ENCODE peak calls at places on chromosome 22, in seven cellular contexts. One of them, this sample, is unnamed.

GRCh38 chr22:47032956-47033647 is 270.7 kb downstream of the TBC1D22A start:
- DNase-seq in activated CD4-positive, alpha-beta T cell treated with anti-CD3 and anti-CD28 coated beads, Interleukin-2, amount 10 ng/mL, durations not matched to agents 7 days and 5 days: no peak
- DNase-seq in hippocampal formation: no peak
- DNase-seq in RPMI8226: no peak
- DNase-seq in M059J: no peak
- DNase-seq in cardiac septum: no peak
- DNase-seq in stomach: peak
- DNase-seq in this sample: no peak

GRCh38 chr22:19142394-19142793 is 2.1 kb downstream of the ESS2 start:
- DNase-seq in activated CD4-positive, alpha-beta T cell treated with anti-CD3 and anti-CD28 coated beads, Interleukin-2, amount 10 ng/mL, durations not matched to agents 7 days and 5 days: no peak
- DNase-seq in hippocampal formation: no peak
- DNase-seq in RPMI8226: no peak
- DNase-seq in M059J: no peak
- DNase-seq in cardiac septum: no peak
- DNase-seq in stomach: no peak
- DNase-seq in this sample: no peak

GRCh38 chr22:24437091-24437490 is 9.7 kb downstream of the ADORA2A start:
- DNase-seq in activated CD4-positive, alpha-beta T cell treated with anti-CD3 and anti-CD28 coated beads, Interleukin-2, amount 10 ng/mL, durations not matched to agents 7 days and 5 days: no peak
- DNase-seq in hippocampal formation: no peak
- DNase-seq in RPMI8226: no peak
- DNase-seq in M059J: no peak
- DNase-seq in cardiac septum: peak
- DNase-seq in stomach: no peak
- DNase-seq in this sample: no peak

GRCh38 chr22:32123657-32124056 is 35.4 kb downstream of the C22orf42 start:
- DNase-seq in activated CD4-positive, alpha-beta T cell treated with anti-CD3 and anti-CD28 coated beads, Interleukin-2, amount 10 ng/mL, durations not matched to agents 7 days and 5 days: no peak
- DNase-seq in hippocampal formation: no peak
- DNase-seq in RPMI8226: no peak
- DNase-seq in M059J: no peak
- DNase-seq in cardiac septum: no peak
- DNase-seq in stomach: no peak
- DNase-seq in this sample: no peak

GRCh38 chr22:28976588-28976987 is 85.0 kb downstream of the C22orf31 start:
- DNase-seq in activated CD4-positive, alpha-beta T cell treated with anti-CD3 and anti-CD28 coated beads, Interleukin-2, amount 10 ng/mL, durations not matched to agents 7 days and 5 days: no peak
- DNase-seq in hippocampal formation: no peak
- DNase-seq in RPMI8226: no peak
- DNase-seq in M059J: peak
- DNase-seq in cardiac septum: no peak
- DNase-seq in stomach: no peak
- DNase-seq in this sample: no peak

GRCh38 chr22:25542231-25542630 is 22.2 kb upstream of the GRK3 start:
- DNase-seq in activated CD4-positive, alpha-beta T cell treated with anti-CD3 and anti-CD28 coated beads, Interleukin-2, amount 10 ng/mL, durations not matched to agents 7 days and 5 days: no peak
- DNase-seq in hippocampal formation: no peak
- DNase-seq in RPMI8226: no peak
- DNase-seq in M059J: no peak
- DNase-seq in cardiac septum: no peak
- DNase-seq in stomach: no peak
- DNase-seq in this sample: no peak

GRCh38 chr22:46547179-46547882 is 9.9 kb upstream of the CELSR1 start:
- DNase-seq in activated CD4-positive, alpha-beta T cell treated with anti-CD3 and anti-CD28 coated beads, Interleukin-2, amount 10 ng/mL, durations not matched to agents 7 days and 5 days: no peak
- DNase-seq in hippocampal formation: no peak
- DNase-seq in RPMI8226: no peak
- DNase-seq in M059J: peak
- DNase-seq in cardiac septum: no peak
- DNase-seq in stomach: no peak
- DNase-seq in this sample: peak

GRCh38 chr22:26746311-26746710 is 88.9 kb downstream of the MIAT start:
- DNase-seq in activated CD4-positive, alpha-beta T cell treated with anti-CD3 and anti-CD28 coated beads, Interleukin-2, amount 10 ng/mL, durations not matched to agents 7 days and 5 days: no peak
- DNase-seq in hippocampal formation: no peak
- DNase-seq in RPMI8226: no peak
- DNase-seq in M059J: no peak
- DNase-seq in cardiac septum: no peak
- DNase-seq in stomach: no peak
- DNase-seq in this sample: no peak

GRCh38 chr22:46346680-46347405 is 11.3 kb downstream of the TRMU start:
- DNase-seq in activated CD4-positive, alpha-beta T cell treated with anti-CD3 and anti-CD28 coated beads, Interleukin-2, amount 10 ng/mL, durations not matched to agents 7 days and 5 days: no peak
- DNase-seq in hippocampal formation: no peak
- DNase-seq in RPMI8226: no peak
- DNase-seq in M059J: no peak
- DNase-seq in cardiac septum: no peak
- DNase-seq in stomach: peak
- DNase-seq in this sample: no peak

GRCh38 chr22:42766860-42767259 is 46.2 kb upstream of the A4GALT start:
- DNase-seq in activated CD4-positive, alpha-beta T cell treated with anti-CD3 and anti-CD28 coated beads, Interleukin-2, amount 10 ng/mL, durations not matched to agents 7 days and 5 days: no peak
- DNase-seq in hippocampal formation: no peak
- DNase-seq in RPMI8226: no peak
- DNase-seq in M059J: no peak
- DNase-seq in cardiac septum: no peak
- DNase-seq in stomach: no peak
- DNase-seq in this sample: no peak

GRCh38 chr22:29907753-29908515 is 25.0 kb downstream of the MTMR3 start:
- DNase-seq in activated CD4-positive, alpha-beta T cell treated with anti-CD3 and anti-CD28 coated beads, Interleukin-2, amount 10 ng/mL, durations not matched to agents 7 days and 5 days: no peak
- DNase-seq in hippocampal formation: no peak
- DNase-seq in RPMI8226: peak
- DNase-seq in M059J: peak
- DNase-seq in cardiac septum: peak
- DNase-seq in stomach: peak
- DNase-seq in this sample: peak

GRCh38 chr22:29265929-29266328 is 1.9 kb downstream of the RHBDD3 start:
- DNase-seq in activated CD4-positive, alpha-beta T cell treated with anti-CD3 and anti-CD28 coated beads, Interleukin-2, amount 10 ng/mL, durations not matched to agents 7 days and 5 days: no peak
- DNase-seq in hippocampal formation: no peak
- DNase-seq in RPMI8226: no peak
- DNase-seq in M059J: no peak
- DNase-seq in cardiac septum: no peak
- DNase-seq in stomach: no peak
- DNase-seq in this sample: no peak

GRCh38 chr22:45164217-45165123 is 745 bp downstream of the NUP50 start:
- DNase-seq in activated CD4-positive, alpha-beta T cell treated with anti-CD3 and anti-CD28 coated beads, Interleukin-2, amount 10 ng/mL, durations not matched to agents 7 days and 5 days: peak
- DNase-seq in hippocampal formation: peak
- DNase-seq in RPMI8226: peak
- DNase-seq in M059J: peak
- DNase-seq in cardiac septum: no peak
- DNase-seq in stomach: peak
- DNase-seq in this sample: peak

This sample was measured in thyroid gland.